ENCODE peak calls at places on chromosome 1, in five cellular contexts. Z, O, V, R and Q are unnamed samples.

GRCh38 chr1:168531605-168532345 is 12.0 kb downstream of the XCL2 start:
- DNase-seq in O (no peak), V (no peak), R (no peak), Z (no peak), Q (no peak)

GRCh38 chr1:96498744-96499143 is 222.8 kb upstream of the PTBP2 start:
- DNase-seq in V (no peak), R (no peak), Z (no peak), O (no peak), Q (no peak)

GRCh38 chr1:165228676-165229075 is 127.8 kb downstream of the LMX1A start:
- DNase-seq in V (peak), R (peak), O (no peak), Z (no peak), Q (no peak)

GRCh38 chr1:152185544-152186391 is 26.7 kb upstream of the RPTN start:
- DNase-seq in V (peak), Z (peak), R (peak), O (no peak), Q (no peak)

GRCh38 chr1:113940365-113941244 is 11.5 kb downstream of the HIPK1 start:
- DNase-seq in R (peak), Z (no peak), O (no peak), V (peak), Q (no peak)

GRCh38 chr1:94621392-94621791 is 79.8 kb upstream of the F3 start:
- DNase-seq in Z (peak), V (no peak), O (no peak), R (peak), Q (peak)

GRCh38 chr1:94418664-94419655 is 771 bp downstream of the ABCD3 start:
- DNase-seq in V (no peak), O (peak), Z (peak), R (no peak), Q (no peak)

GRCh38 chr1:52460686-52461085 is 56.3 kb downstream of the PRPF38A start:
- DNase-seq in Z (no peak), V (no peak), R (no peak), O (no peak), Q (no peak)

GRCh38 chr1:201624741-201625646 is 86.1 kb downstream of the NAV1 start:
- DNase-seq in Z (no peak), O (no peak), R (peak), V (no peak), Q (no peak)

GRCh38 chr1:177780096-177780700 is 189.7 kb downstream of the SEC16B start:
- DNase-seq in Z (peak), V (peak), R (peak), O (no peak), Q (no peak)

GRCh38 chr1:25435315-25436103 is 4.8 kb downstream of the MACO1 start:
- DNase-seq in O (no peak), V (peak), R (peak), Z (no peak), Q (no peak)

GRCh38 chr1:72442251-72442650 is 159.9 kb upstream of the NEGR1 start:
- DNase-seq in O (no peak), V (no peak), R (peak), Z (no peak), Q (no peak)

GRCh38 chr1:168206111-168206510 is 19.7 kb upstream of the SFT2D2 start:
- DNase-seq in R (no peak), O (no peak), Z (no peak), V (no peak), Q (no peak)

GRCh38 chr1:199901341-199901740 is 126.2 kb upstream of the NR5A2 start:
- DNase-seq in V (no peak), O (no peak), R (no peak), Z (no peak), Q (no peak)

GRCh38 chr1:243968413-243968812 is 82.7 kb upstream of the ZBTB18 start:
- DNase-seq in Z (no peak), R (peak), V (no peak), O (no peak), Q (no peak)

GRCh38 chr1:1564278-1564677 is 10.4 kb downstream of the SSU72 start:
- DNase-seq in Z (no peak), R (no peak), V (no peak), O (no peak), Q (no peak)

GRCh38 chr1:185292237-185292636 is 24.8 kb downstream of the IVNS1ABP start:
- DNase-seq in Z (no peak), O (peak), V (no peak), R (no peak), Q (no peak)

GRCh38 chr1:229027622-229028182 is 243.2 kb upstream of the RAB4A start:
- DNase-seq in V (peak), O (peak), Z (peak), R (peak), Q (no peak)

GRCh38 chr1:119594386-119594785 is 53.7 kb downstream of the ZNF697 start:
- DNase-seq in R (no peak), O (no peak), V (no peak), Z (no peak), Q (no peak)

GRCh38 chr1:48203287-48203900 is 19.1 kb upstream of the SLC5A9 start:
- DNase-seq in V (peak), O (no peak), R (peak), Z (no peak), Q (no peak)

GRCh38 chr1:210250998-210251679 is 18.5 kb downstream of the SERTAD4 start:
- DNase-seq in R (no peak), V (peak), Z (peak), O (peak), Q (peak)

GRCh38 chr1:1598720-1599029 is 1.3 kb downstream of the FNDC10 start:
- DNase-seq in Z (no peak), R (no peak), O (no peak), V (no peak), Q (no peak)

GRCh38 chr1:203695116-203695515 is 68.5 kb downstream of the ATP2B4 start:
- DNase-seq in O (no peak), R (no peak), Z (no peak), V (no peak), Q (no peak)

GRCh38 chr1:28208818-28209441 is 23.9 kb downstream of the DNAJC8 start:
- DNase-seq in Z (peak), V (peak), O (peak), R (peak), Q (no peak)